ENCODE peak calls at places on chromosomes 7 and 10, in seven cellular contexts. One of them, this sample, is unnamed. For H3K36me3 and H3K9me3, the result is how much of the 10 kb centered on the place peaks cover.

GRCh38 chr10:102646610-102647432 is 2.5 kb downstream of the TRIM8 start:
- DNase-seq in OCI-LY7: peak
- DNase-seq in fibroblast of lung: peak
- DNase-seq in mammary epithelial cell: no peak
- DNase-seq in hepatocyte: peak
- DNase-seq in ovary: peak
- DNase-seq in psoas muscle: peak
- DNase-seq in this sample: no peak

GRCh38 chr10:88315746-88316145 is 267.4 kb downstream of the RNLS start:
- DNase-seq in mammary epithelial cell: no peak
- DNase-seq in fibroblast of lung: no peak
- DNase-seq in psoas muscle: no peak
- DNase-seq in ovary: no peak
- DNase-seq in OCI-LY7: no peak
- DNase-seq in hepatocyte: no peak
- DNase-seq in this sample: no peak

GRCh38 chr10:114458955-114459354 is 54.7 kb upstream of the AFAP1L2 start:
- DNase-seq in fibroblast of lung: peak
- DNase-seq in hepatocyte: peak
- DNase-seq in OCI-LY7: peak
- DNase-seq in mammary epithelial cell: peak
- DNase-seq in ovary: peak
- DNase-seq in psoas muscle: peak
- DNase-seq in this sample: no peak

GRCh38 chr10:48439581-48440041 is 133.1 kb downstream of the MAPK8 start:
- DNase-seq in OCI-LY7: no peak
- DNase-seq in ovary: peak
- DNase-seq in hepatocyte: peak
- DNase-seq in fibroblast of lung: peak
- DNase-seq in psoas muscle: no peak
- DNase-seq in mammary epithelial cell: no peak
- DNase-seq in this sample: no peak

GRCh38 chr7:40498933-40499332 is 364.1 kb downstream of the SUGCT start:
- DNase-seq in fibroblast of lung: no peak
- DNase-seq in hepatocyte: no peak
- DNase-seq in ovary: no peak
- DNase-seq in OCI-LY7: no peak
- DNase-seq in mammary epithelial cell: no peak
- DNase-seq in psoas muscle: peak
- DNase-seq in this sample: no peak

GRCh38 chr7:71131753-71132520 is at the start of gene GALNT17:
- DNase-seq in psoas muscle: peak
- DNase-seq in hepatocyte: peak
- DNase-seq in mammary epithelial cell: peak
- DNase-seq in fibroblast of lung: no peak
- DNase-seq in OCI-LY7: no peak
- DNase-seq in ovary: peak
- DNase-seq in this sample: no peak

GRCh38 chr7:151138541-151138910 is 29.0 kb downstream of the GBX1 start:
- DNase-seq in ovary: no peak
- DNase-seq in mammary epithelial cell: no peak
- DNase-seq in fibroblast of lung: no peak
- DNase-seq in OCI-LY7: no peak
- DNase-seq in psoas muscle: no peak
- DNase-seq in hepatocyte: no peak
- DNase-seq in this sample: no peak

GRCh38 chr7:54839538-54840213 is 80.7 kb upstream of the SEC61G start:
- DNase-seq in mammary epithelial cell: peak
- DNase-seq in fibroblast of lung: peak
- DNase-seq in ovary: peak
- DNase-seq in psoas muscle: peak
- DNase-seq in hepatocyte: peak
- DNase-seq in OCI-LY7: no peak
- DNase-seq in this sample: no peak

GRCh38 chr7:64313740-64314491 is at the start of gene ZNF736:
- DNase-seq in OCI-LY7: peak
- DNase-seq in mammary epithelial cell: peak
- DNase-seq in psoas muscle: peak
- DNase-seq in fibroblast of lung: peak
- DNase-seq in ovary: peak
- DNase-seq in hepatocyte: no peak
- DNase-seq in this sample: peak

GRCh38 chr10:27745719-27746363 is at the start of gene MKX:
- DNase-seq in psoas muscle: peak
- DNase-seq in fibroblast of lung: peak
- DNase-seq in hepatocyte: peak
- DNase-seq in mammary epithelial cell: peak
- DNase-seq in OCI-LY7: no peak
- DNase-seq in ovary: peak
- DNase-seq in this sample: no peak

GRCh38 chr10:97385565-97385964 is 15.6 kb downstream of the RRP12 start:
- DNase-seq in mammary epithelial cell: no peak
- DNase-seq in fibroblast of lung: no peak
- DNase-seq in OCI-LY7: no peak
- DNase-seq in ovary: no peak
- DNase-seq in psoas muscle: no peak
- DNase-seq in hepatocyte: no peak
- DNase-seq in this sample: no peak
- H3K36me3 ChIP-seq in mammary epithelial cell: under half
- H3K36me3 ChIP-seq in fibroblast of lung: under half
- H3K36me3 ChIP-seq in OCI-LY7: half or more
- H3K36me3 ChIP-seq in ovary: under half
- H3K36me3 ChIP-seq in psoas muscle: half or more
- H3K36me3 ChIP-seq in hepatocyte: under half
- H3K36me3 ChIP-seq in this sample: under half

GRCh38 chr7:155799514-155799913 is 12.7 kb downstream of the SHH start:
- DNase-seq in hepatocyte: no peak
- DNase-seq in fibroblast of lung: peak
- DNase-seq in mammary epithelial cell: no peak
- DNase-seq in psoas muscle: no peak
- DNase-seq in OCI-LY7: no peak
- DNase-seq in ovary: no peak
- DNase-seq in this sample: no peak

GRCh38 chr7:155795951-155796350 is 16.3 kb downstream of the SHH start:
- DNase-seq in ovary: no peak
- DNase-seq in fibroblast of lung: no peak
- DNase-seq in OCI-LY7: no peak
- DNase-seq in mammary epithelial cell: no peak
- DNase-seq in hepatocyte: no peak
- DNase-seq in psoas muscle: no peak
- DNase-seq in this sample: no peak

GRCh38 chr7:155798673-155799439 is 13.4 kb downstream of the SHH start:
- DNase-seq in ovary: no peak
- DNase-seq in fibroblast of lung: no peak
- DNase-seq in psoas muscle: no peak
- DNase-seq in hepatocyte: no peak
- DNase-seq in OCI-LY7: no peak
- DNase-seq in mammary epithelial cell: no peak
- DNase-seq in this sample: no peak

GRCh38 chr7:155796381-155797261 is 15.6 kb downstream of the SHH start:
- DNase-seq in psoas muscle: peak
- DNase-seq in mammary epithelial cell: no peak
- DNase-seq in hepatocyte: peak
- DNase-seq in OCI-LY7: peak
- DNase-seq in ovary: peak
- DNase-seq in fibroblast of lung: no peak
- DNase-seq in this sample: no peak

DNA sequence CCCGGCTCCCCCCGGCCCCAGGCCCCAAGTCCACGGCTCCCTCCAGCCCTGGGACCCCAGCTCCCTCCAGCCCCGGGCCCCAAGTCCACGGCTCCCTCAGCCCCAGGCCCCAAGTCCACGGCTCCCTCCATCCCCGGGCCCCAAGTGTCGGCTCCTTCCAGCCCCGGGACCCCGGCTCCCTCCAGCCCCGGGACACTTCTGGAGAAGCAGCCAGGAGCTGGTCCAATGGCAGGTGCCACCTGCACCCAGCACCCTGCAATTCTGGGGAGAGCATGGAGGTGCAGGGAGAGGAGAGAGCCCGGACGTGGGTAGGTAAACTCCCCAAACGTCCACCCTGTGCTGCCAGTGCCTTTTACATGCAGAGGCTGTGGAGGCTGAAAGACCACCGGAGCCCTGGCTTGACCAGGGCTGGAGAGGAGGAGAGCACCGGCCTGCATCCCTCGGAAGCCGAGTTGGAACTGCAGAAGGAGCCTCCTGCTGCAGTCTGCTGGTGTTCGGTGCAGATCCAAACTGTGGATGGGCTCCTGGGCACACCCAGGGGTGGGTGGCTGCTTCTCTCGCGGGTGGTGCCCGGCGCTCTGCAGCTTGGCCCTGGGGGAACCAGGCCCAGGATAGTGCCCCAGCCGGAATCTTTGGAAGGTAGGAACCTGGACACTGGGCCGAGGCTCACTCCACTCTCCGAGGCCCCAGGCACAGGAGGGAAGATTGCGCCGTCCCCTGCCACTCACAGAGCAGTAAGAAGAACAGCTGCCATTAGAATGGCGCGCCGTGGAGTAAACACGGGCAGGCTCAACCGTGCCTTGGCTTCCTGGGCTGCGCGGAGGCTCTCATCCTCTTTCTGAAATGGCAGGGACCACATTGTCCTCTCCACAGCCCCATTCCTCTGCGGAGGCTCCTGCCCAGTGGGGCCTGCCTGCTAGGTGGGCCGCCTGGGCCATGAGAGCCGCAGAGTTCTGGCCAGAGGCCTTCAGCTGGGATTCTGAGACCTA is 14.7 kb downstream of the SHH start:
- DNase-seq in psoas muscle: no peak
- DNase-seq in mammary epithelial cell: no peak
- DNase-seq in fibroblast of lung: no peak
- DNase-seq in ovary: no peak
- DNase-seq in OCI-LY7: no peak
- DNase-seq in hepatocyte: no peak
- DNase-seq in this sample: no peak
- TF ChIP-seq CTCF in psoas muscle: no peak
- TF ChIP-seq CTCF in mammary epithelial cell: no peak
- TF ChIP-seq CTCF in fibroblast of lung: no peak
- TF ChIP-seq CTCF in ovary: no peak
- TF ChIP-seq CTCF in OCI-LY7: peak
- TF ChIP-seq CTCF in hepatocyte: no peak
- TF ChIP-seq CTCF in this sample: no peak

GRCh38 chr10:38027992-38028391 is 17.5 kb downstream of the ZNF33A start:
- DNase-seq in fibroblast of lung: peak
- DNase-seq in ovary: no peak
- DNase-seq in mammary epithelial cell: peak
- DNase-seq in psoas muscle: no peak
- DNase-seq in hepatocyte: no peak
- DNase-seq in OCI-LY7: no peak
- DNase-seq in this sample: no peak

GRCh38 chr10:38025283-38025682 is 14.8 kb downstream of the ZNF33A start:
- DNase-seq in hepatocyte: no peak
- DNase-seq in OCI-LY7: peak
- DNase-seq in ovary: no peak
- DNase-seq in psoas muscle: no peak
- DNase-seq in mammary epithelial cell: no peak
- DNase-seq in fibroblast of lung: no peak
- DNase-seq in this sample: no peak
- H3K9me3 ChIP-seq in hepatocyte: under half
- H3K9me3 ChIP-seq in OCI-LY7: under half
- H3K9me3 ChIP-seq in ovary: under half
- H3K9me3 ChIP-seq in psoas muscle: under half
- H3K9me3 ChIP-seq in mammary epithelial cell: under half
- H3K9me3 ChIP-seq in fibroblast of lung: under half
- H3K9me3 ChIP-seq in this sample: under half

GRCh38 chr10:75228834-75229233 is 6.9 kb downstream of the COMTD1 start:
- DNase-seq in OCI-LY7: no peak
- DNase-seq in mammary epithelial cell: no peak
- DNase-seq in fibroblast of lung: peak
- DNase-seq in hepatocyte: no peak
- DNase-seq in psoas muscle: no peak
- DNase-seq in ovary: no peak
- DNase-seq in this sample: no peak

GRCh38 chr10:75223507-75223906 is 12.2 kb downstream of the COMTD1 start:
- DNase-seq in fibroblast of lung: no peak
- DNase-seq in hepatocyte: no peak
- DNase-seq in mammary epithelial cell: no peak
- DNase-seq in ovary: no peak
- DNase-seq in psoas muscle: no peak
- DNase-seq in OCI-LY7: no peak
- DNase-seq in this sample: no peak

GRCh38 chr10:75228278-75228677 is 7.5 kb downstream of the COMTD1 start:
- DNase-seq in mammary epithelial cell: no peak
- DNase-seq in ovary: no peak
- DNase-seq in psoas muscle: no peak
- DNase-seq in hepatocyte: no peak
- DNase-seq in OCI-LY7: no peak
- DNase-seq in fibroblast of lung: no peak
- DNase-seq in this sample: no peak

GRCh38 chr10:75226055-75226454 is 9.7 kb downstream of the COMTD1 start:
- DNase-seq in mammary epithelial cell: no peak
- DNase-seq in hepatocyte: no peak
- DNase-seq in psoas muscle: no peak
- DNase-seq in OCI-LY7: no peak
- DNase-seq in ovary: no peak
- DNase-seq in fibroblast of lung: no peak
- DNase-seq in this sample: no peak

GRCh38 chr10:75226656-75227055 is 9.1 kb downstream of the COMTD1 start:
- DNase-seq in hepatocyte: no peak
- DNase-seq in OCI-LY7: no peak
- DNase-seq in fibroblast of lung: no peak
- DNase-seq in psoas muscle: no peak
- DNase-seq in ovary: no peak
- DNase-seq in mammary epithelial cell: no peak
- DNase-seq in this sample: no peak
- H3K36me3 ChIP-seq in hepatocyte: under half
- H3K36me3 ChIP-seq in OCI-LY7: half or more
- H3K36me3 ChIP-seq in fibroblast of lung: under half
- H3K36me3 ChIP-seq in psoas muscle: half or more
- H3K36me3 ChIP-seq in ovary: under half
- H3K36me3 ChIP-seq in mammary epithelial cell: under half
- H3K36me3 ChIP-seq in this sample: under half

GRCh38 chr10:93993782-93994668 is at the start of gene PLCE1:
- DNase-seq in mammary epithelial cell: peak
- DNase-seq in ovary: peak
- DNase-seq in fibroblast of lung: peak
- DNase-seq in psoas muscle: peak
- DNase-seq in OCI-LY7: no peak
- DNase-seq in hepatocyte: peak
- DNase-seq in this sample: no peak
- TF ChIP-seq CTCF in mammary epithelial cell: no peak
- TF ChIP-seq CTCF in ovary: no peak
- TF ChIP-seq CTCF in fibroblast of lung: no peak
- TF ChIP-seq CTCF in psoas muscle: peak
- TF ChIP-seq CTCF in OCI-LY7: no peak
- TF ChIP-seq CTCF in hepatocyte: no peak
- TF ChIP-seq CTCF in this sample: no peak

DNA sequence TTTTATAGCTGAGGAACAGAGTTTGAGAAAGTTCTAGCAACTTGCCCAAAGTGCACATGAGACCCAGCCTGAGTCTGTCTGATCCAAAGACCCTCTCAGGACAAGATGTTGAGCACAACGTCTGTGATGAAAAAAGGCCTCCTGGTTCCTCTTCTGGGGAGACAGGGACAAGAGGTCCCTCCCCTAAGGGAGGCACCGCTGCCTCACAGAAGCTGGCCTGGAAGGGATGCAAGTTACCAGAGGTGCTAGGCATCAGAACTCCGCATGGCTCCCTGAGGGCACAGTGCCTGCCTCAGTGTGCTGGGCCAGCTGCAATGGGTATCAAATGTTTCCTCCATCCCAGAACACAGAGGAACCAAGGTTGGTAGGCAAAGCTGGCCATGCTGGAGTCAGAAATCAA is 302.4 kb downstream of the GRID1 start:
- DNase-seq in mammary epithelial cell: no peak
- DNase-seq in hepatocyte: no peak
- DNase-seq in ovary: no peak
- DNase-seq in OCI-LY7: no peak
- DNase-seq in fibroblast of lung: no peak
- DNase-seq in psoas muscle: no peak
- DNase-seq in this sample: no peak
- H3K9me3 ChIP-seq in mammary epithelial cell: under half
- H3K9me3 ChIP-seq in hepatocyte: under half
- H3K9me3 ChIP-seq in ovary: under half
- H3K9me3 ChIP-seq in OCI-LY7: under half
- H3K9me3 ChIP-seq in fibroblast of lung: under half
- H3K9me3 ChIP-seq in psoas muscle: under half
- H3K9me3 ChIP-seq in this sample: under half

This sample was measured in vagina.